ENCODE peak calls at places on chromosomes 3 and 15, in five cellular contexts. V, Z, X, H and A are unnamed samples.

GRCh38 chr3:7517979-7518378 is 657.1 kb downstream of the GRM7 start:
- DNase-seq in Z (no peak), X (no peak), V (no peak), H (no peak), A (no peak)

GRCh38 chr3:127141921-127142730 is 50.8 kb upstream of the PRR23E start:
- DNase-seq in V (no peak), X (no peak), H (no peak), Z (no peak), A (no peak)

GRCh38 chr3:57998366-57999283 is 9.6 kb upstream of the FLNB start:
- DNase-seq in X (no peak), Z (no peak), H (no peak), V (no peak), A (no peak)

GRCh38 chr3:49554639-49555265 is 475 bp downstream of the BSN start:
- DNase-seq in H (peak), Z (no peak), X (no peak), V (peak), A (no peak)

GRCh38 chr3:83033123-83033522 is 1271.7 kb upstream of the GBE1 start:
- DNase-seq in H (peak), X (no peak), V (no peak), Z (no peak), A (no peak)

GRCh38 chr15:64699767-64700388 is 75.5 kb downstream of the RBPMS2 start:
- DNase-seq in V (peak), Z (no peak), H (peak), X (no peak), A (no peak)

GRCh38 chr3:171556574-171557145 is 96.5 kb upstream of the TNIK start:
- DNase-seq in Z (no peak), H (no peak), X (no peak), V (no peak), A (no peak)

GRCh38 chr15:31375772-31376171 is 49.1 kb downstream of the KLF13 start:
- DNase-seq in H (no peak), X (no peak), V (no peak), Z (no peak), A (no peak)

GRCh38 chr3:132730891-132731580 is 8.8 kb upstream of the NPHP3 start:
- DNase-seq in V (no peak), Z (no peak), X (no peak), H (peak), A (no peak)

GRCh38 chr3:13705051-13705450 is 156.1 kb downstream of the FBLN2 start:
- DNase-seq in V (peak), X (no peak), Z (no peak), H (no peak), A (no peak)

GRCh38 chr3:50126287-50127211 is 28.6 kb upstream of the SEMA3F start:
- DNase-seq in Z (no peak), V (no peak), X (no peak), H (no peak), A (no peak)

GRCh38 chr3:194268659-194269487 is 82.3 kb downstream of the CPN2 start:
- DNase-seq in Z (no peak), V (no peak), X (no peak), H (no peak), A (no peak)

GRCh38 chr3:15309662-15310335 is 22.6 kb downstream of the SH3BP5 start:
- DNase-seq in V (no peak), Z (no peak), X (no peak), H (no peak), A (no peak)

GRCh38 chr3:187709155-187709554 is 6.8 kb upstream of the RTP2 start:
- DNase-seq in Z (no peak), H (no peak), X (no peak), V (no peak), A (no peak)

GRCh38 chr3:11140054-11140712 is 14.1 kb upstream of the HRH1 start:
- DNase-seq in Z (no peak), X (no peak), V (no peak), H (peak), A (peak)

GRCh38 chr3:61985020-61985419 is 388.3 kb downstream of the FEZF2 start:
- DNase-seq in Z (no peak), H (peak), X (no peak), V (no peak), A (no peak)

GRCh38 chr3:160804762-160805161 is 48.7 kb downstream of the PPM1L start:
- DNase-seq in X (no peak), V (no peak), H (no peak), Z (no peak), A (no peak)

GRCh38 chr15:43099105-43099845 is 6.6 kb downstream of the UBR1 start:
- DNase-seq in Z (no peak), V (no peak), X (no peak), H (no peak), A (no peak)

GRCh38 chr3:134328147-134328591 is 46.1 kb downstream of the AMOTL2 start:
- DNase-seq in Z (no peak), X (no peak), H (peak), V (no peak), A (no peak)

GRCh38 chr3:126551839-126552687 is 6.7 kb downstream of the C3orf22 start:
- DNase-seq in Z (no peak), V (peak), H (no peak), X (no peak), A (no peak)

GRCh38 chr3:50609071-50609742 is 2.4 kb downstream of the CISH start:
- DNase-seq in X (no peak), V (no peak), H (no peak), Z (no peak), A (no peak)

GRCh38 chr3:71060536-71060935 is 523.0 kb downstream of the FOXP1 start:
- DNase-seq in H (no peak), X (no peak), Z (peak), V (no peak), A (no peak)

GRCh38 chr3:173755161-173755560 is 357.6 kb downstream of the NLGN1 start:
- DNase-seq in V (no peak), H (no peak), X (no peak), Z (no peak), A (no peak)

GRCh38 chr15:98018761-98019351 is 58.4 kb downstream of the ARRDC4 start:
- DNase-seq in H (no peak), V (no peak), X (no peak), Z (no peak), A (no peak)